ENCODE peak calls at places on chromosomes 4 and X, in four cellular contexts. B is AG04450, A is T-cell, D is smooth muscle cell of the brain vasculature. I is an unnamed sample.

GRCh38 chr4:124530464-124531077 is 182.0 kb downstream of the ANKRD50 start:
- DNase-seq in B (no peak), A (no peak), D (no peak), I (no peak)

GRCh38 chr4:176321589-176321988 is 1.8 kb downstream of the SPCS3 start:
- DNase-seq in B (no peak), A (no peak), D (no peak), I (no peak)

GRCh38 chr4:74503580-74503979 is 58.6 kb downstream of the AREG start:
- DNase-seq in A (no peak), B (no peak), D (no peak), I (peak; percentile 74)

GRCh38 chr4:16102356-16102755 is 18.5 kb upstream of the PROM1 start:
- DNase-seq in D (no peak), A (no peak), B (no peak), I (no peak)

GRCh38 chr4:4541661-4542570 is at the start of gene STX18:
- DNase-seq in B (peak; percentile 71), D (no peak), A (peak; percentile 83), I (peak; percentile 29)

GRCh38 chrX:1852082-1852481 is 237.2 kb downstream of the ASMT start:
- DNase-seq in A (no peak), B (no peak), D (no peak), I (no peak)

GRCh38 chr4:22962186-22962786 is 269.5 kb downstream of the GBA3 start:
- DNase-seq in A (no peak), D (no peak), B (no peak), I (no peak)

GRCh38 chr4:140112576-140112975 is 41.4 kb downstream of the MAML3 start:
- DNase-seq in B (no peak), D (no peak), A (no peak), I (no peak)

GRCh38 chrX:110383414-110383813 is 24.8 kb downstream of the RTL9 start:
- DNase-seq in A (no peak), D (no peak), B (peak; percentile 59), I (no peak)

GRCh38 chr4:23966720-23967119 is 76.9 kb upstream of the PPARGC1A start:
- DNase-seq in D (no peak), B (no peak), A (no peak), I (no peak)

GRCh38 chr4:138241281-138242075 is 671 bp downstream of the SLC7A11 start:
- DNase-seq in D (no peak), B (no peak), A (no peak), I (no peak)

GRCh38 chrX:47619486-47620302 is at the start of gene SYN1:
- DNase-seq in B (peak; percentile 42), D (peak; percentile 31), A (peak; percentile 71), I (no peak)

I was measured in glomerular endothelial cell.